ENCODE peak calls at places on chromosomes 5 and 9, in ten cellular contexts. One of them, this sample, is unnamed.

GRCh38 chr5:129382921-129383672 is 77.0 kb upstream of the ADAMTS19 start:
- DNase-seq in suprapubic skin: no peak
- DNase-seq in CD8-positive, alpha-beta T cell: no peak
- DNase-seq in BE2C: no peak
- DNase-seq in AG04450: no peak
- DNase-seq in thyroid gland: no peak
- DNase-seq in cardiac muscle cell: no peak
- DNase-seq in astrocyte of the spinal cord: no peak
- DNase-seq in coronary artery: no peak
- DNase-seq in AG04449: no peak
- DNase-seq in this sample: peak

GRCh38 chr9:79489241-79490000 is 82.3 kb upstream of the TLE4 start:
- DNase-seq in coronary artery: no peak
- DNase-seq in CD8-positive, alpha-beta T cell: no peak
- DNase-seq in thyroid gland: no peak
- DNase-seq in suprapubic skin: no peak
- DNase-seq in astrocyte of the spinal cord: peak
- DNase-seq in cardiac muscle cell: no peak
- DNase-seq in AG04449: peak
- DNase-seq in AG04450: no peak
- DNase-seq in BE2C: no peak
- DNase-seq in this sample: peak

GRCh38 chr9:37037137-37037743 is 3.2 kb upstream of the PAX5 start:
- DNase-seq in suprapubic skin: no peak
- DNase-seq in thyroid gland: no peak
- DNase-seq in BE2C: no peak
- DNase-seq in AG04450: no peak
- DNase-seq in astrocyte of the spinal cord: no peak
- DNase-seq in coronary artery: no peak
- DNase-seq in cardiac muscle cell: no peak
- DNase-seq in AG04449: no peak
- DNase-seq in CD8-positive, alpha-beta T cell: no peak
- DNase-seq in this sample: no peak

GRCh38 chr5:116479776-116480675 is 94.6 kb downstream of the SEMA6A start:
- DNase-seq in cardiac muscle cell: no peak
- DNase-seq in CD8-positive, alpha-beta T cell: no peak
- DNase-seq in thyroid gland: no peak
- DNase-seq in AG04449: no peak
- DNase-seq in astrocyte of the spinal cord: peak
- DNase-seq in AG04450: no peak
- DNase-seq in coronary artery: no peak
- DNase-seq in BE2C: no peak
- DNase-seq in suprapubic skin: no peak
- DNase-seq in this sample: no peak

GRCh38 chr5:150656191-150657132 is 4.6 kb upstream of the MYOZ3 start:
- DNase-seq in suprapubic skin: no peak
- DNase-seq in cardiac muscle cell: peak
- DNase-seq in coronary artery: no peak
- DNase-seq in BE2C: peak
- DNase-seq in astrocyte of the spinal cord: peak
- DNase-seq in CD8-positive, alpha-beta T cell: peak
- DNase-seq in AG04449: no peak
- DNase-seq in thyroid gland: peak
- DNase-seq in AG04450: no peak
- DNase-seq in this sample: peak

GRCh38 chr5:92554447-92555085 is 1026.5 kb downstream of the NR2F1-AS1 start:
- DNase-seq in CD8-positive, alpha-beta T cell: no peak
- DNase-seq in BE2C: no peak
- DNase-seq in thyroid gland: no peak
- DNase-seq in cardiac muscle cell: no peak
- DNase-seq in AG04449: no peak
- DNase-seq in astrocyte of the spinal cord: no peak
- DNase-seq in AG04450: no peak
- DNase-seq in suprapubic skin: no peak
- DNase-seq in coronary artery: no peak
- DNase-seq in this sample: no peak

GRCh38 chr5:27015758-27016157 is 22.6 kb downstream of the CDH9 start:
- DNase-seq in AG04450: no peak
- DNase-seq in AG04449: no peak
- DNase-seq in CD8-positive, alpha-beta T cell: no peak
- DNase-seq in thyroid gland: no peak
- DNase-seq in BE2C: no peak
- DNase-seq in suprapubic skin: no peak
- DNase-seq in astrocyte of the spinal cord: no peak
- DNase-seq in cardiac muscle cell: no peak
- DNase-seq in coronary artery: no peak
- DNase-seq in this sample: peak

GRCh38 chr9:87491488-87491887 is 6.2 kb upstream of the DAPK1 start:
- DNase-seq in CD8-positive, alpha-beta T cell: no peak
- DNase-seq in coronary artery: no peak
- DNase-seq in astrocyte of the spinal cord: no peak
- DNase-seq in BE2C: no peak
- DNase-seq in AG04449: no peak
- DNase-seq in AG04450: no peak
- DNase-seq in cardiac muscle cell: no peak
- DNase-seq in suprapubic skin: no peak
- DNase-seq in thyroid gland: no peak
- DNase-seq in this sample: no peak

GRCh38 chr5:31859096-31859495 is 220.2 kb downstream of the PDZD2 start:
- DNase-seq in cardiac muscle cell: no peak
- DNase-seq in BE2C: no peak
- DNase-seq in suprapubic skin: no peak
- DNase-seq in AG04450: no peak
- DNase-seq in astrocyte of the spinal cord: no peak
- DNase-seq in thyroid gland: no peak
- DNase-seq in CD8-positive, alpha-beta T cell: no peak
- DNase-seq in AG04449: no peak
- DNase-seq in coronary artery: no peak
- DNase-seq in this sample: no peak

GRCh38 chr9:90826326-90827020 is 24.9 kb downstream of the SYK start:
- DNase-seq in coronary artery: no peak
- DNase-seq in AG04450: no peak
- DNase-seq in AG04449: no peak
- DNase-seq in CD8-positive, alpha-beta T cell: no peak
- DNase-seq in thyroid gland: no peak
- DNase-seq in cardiac muscle cell: no peak
- DNase-seq in astrocyte of the spinal cord: no peak
- DNase-seq in BE2C: no peak
- DNase-seq in suprapubic skin: no peak
- DNase-seq in this sample: no peak

GRCh38 chr5:40844565-40844964 is 3.4 kb downstream of the CARD6 start:
- DNase-seq in suprapubic skin: no peak
- DNase-seq in CD8-positive, alpha-beta T cell: no peak
- DNase-seq in cardiac muscle cell: no peak
- DNase-seq in AG04450: no peak
- DNase-seq in AG04449: no peak
- DNase-seq in BE2C: no peak
- DNase-seq in astrocyte of the spinal cord: no peak
- DNase-seq in coronary artery: no peak
- DNase-seq in thyroid gland: no peak
- DNase-seq in this sample: no peak

GRCh38 chr5:40838076-40838475 is 3.1 kb upstream of the RPL37 start:
- DNase-seq in suprapubic skin: no peak
- DNase-seq in cardiac muscle cell: no peak
- DNase-seq in CD8-positive, alpha-beta T cell: no peak
- DNase-seq in BE2C: no peak
- DNase-seq in AG04450: no peak
- DNase-seq in astrocyte of the spinal cord: no peak
- DNase-seq in AG04449: no peak
- DNase-seq in thyroid gland: no peak
- DNase-seq in coronary artery: no peak
- DNase-seq in this sample: no peak

GRCh38 chr5:40846371-40846770 is 5.2 kb downstream of the CARD6 start:
- DNase-seq in suprapubic skin: no peak
- DNase-seq in BE2C: no peak
- DNase-seq in AG04450: no peak
- DNase-seq in thyroid gland: no peak
- DNase-seq in astrocyte of the spinal cord: no peak
- DNase-seq in coronary artery: no peak
- DNase-seq in CD8-positive, alpha-beta T cell: no peak
- DNase-seq in cardiac muscle cell: no peak
- DNase-seq in AG04449: no peak
- DNase-seq in this sample: no peak

GRCh38 chr5:40842351-40842750 is 1.2 kb downstream of the CARD6 start:
- DNase-seq in AG04450: peak
- DNase-seq in suprapubic skin: no peak
- DNase-seq in CD8-positive, alpha-beta T cell: no peak
- DNase-seq in astrocyte of the spinal cord: no peak
- DNase-seq in thyroid gland: no peak
- DNase-seq in AG04449: no peak
- DNase-seq in coronary artery: no peak
- DNase-seq in cardiac muscle cell: no peak
- DNase-seq in BE2C: no peak
- DNase-seq in this sample: peak

GRCh38 chr5:40841068-40841805 is at the start of gene CARD6:
- DNase-seq in BE2C: no peak
- DNase-seq in coronary artery: no peak
- DNase-seq in cardiac muscle cell: no peak
- DNase-seq in AG04450: no peak
- DNase-seq in astrocyte of the spinal cord: peak
- DNase-seq in CD8-positive, alpha-beta T cell: no peak
- DNase-seq in AG04449: no peak
- DNase-seq in thyroid gland: peak
- DNase-seq in suprapubic skin: no peak
- DNase-seq in this sample: peak
- H3K4me3 ChIP-seq in BE2C: no peak
- H3K4me3 ChIP-seq in coronary artery: peak
- H3K4me3 ChIP-seq in cardiac muscle cell: no peak
- H3K4me3 ChIP-seq in AG04450: peak
- H3K4me3 ChIP-seq in astrocyte of the spinal cord: peak
- H3K4me3 ChIP-seq in CD8-positive, alpha-beta T cell: peak
- H3K4me3 ChIP-seq in AG04449: no peak
- H3K4me3 ChIP-seq in thyroid gland: peak
- H3K4me3 ChIP-seq in suprapubic skin: peak
- H3K4me3 ChIP-seq in this sample: peak

DNA sequence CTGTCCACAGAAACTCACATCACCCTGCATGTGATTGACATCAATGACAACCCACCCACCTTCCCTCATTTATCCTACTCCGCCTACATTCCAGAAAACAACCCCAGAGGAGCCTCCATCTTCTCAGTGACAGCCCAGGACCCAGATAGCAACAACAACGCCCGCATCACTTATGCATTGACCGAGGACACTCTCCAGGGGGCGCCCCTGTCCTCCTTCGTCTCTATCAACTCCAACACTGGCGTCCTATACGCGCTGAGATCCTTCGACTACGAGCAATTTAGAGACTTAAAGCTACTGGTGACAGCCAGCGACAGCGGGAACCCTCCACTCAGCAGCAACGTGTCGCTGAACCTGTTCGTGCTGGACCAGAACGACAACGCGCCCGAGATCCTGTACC is 1.7 kb downstream of the PCDHGA3 start:
- DNase-seq in AG04450: no peak
- DNase-seq in thyroid gland: no peak
- DNase-seq in cardiac muscle cell: no peak
- DNase-seq in AG04449: no peak
- DNase-seq in CD8-positive, alpha-beta T cell: no peak
- DNase-seq in suprapubic skin: no peak
- DNase-seq in coronary artery: no peak
- DNase-seq in astrocyte of the spinal cord: no peak
- DNase-seq in BE2C: no peak
- DNase-seq in this sample: no peak
- TF ChIP-seq CTCF in AG04450: no peak
- TF ChIP-seq CTCF in thyroid gland: no peak
- TF ChIP-seq CTCF in cardiac muscle cell: no peak
- TF ChIP-seq CTCF in AG04449: no peak
- TF ChIP-seq CTCF in CD8-positive, alpha-beta T cell: no peak
- TF ChIP-seq CTCF in suprapubic skin: no peak
- TF ChIP-seq CTCF in coronary artery: no peak
- TF ChIP-seq CTCF in astrocyte of the spinal cord: no peak
- TF ChIP-seq CTCF in BE2C: no peak
- TF ChIP-seq CTCF in this sample: no peak

GRCh38 chr9:127336086-127336485 is 60.9 kb upstream of the SLC2A8 start:
- DNase-seq in thyroid gland: no peak
- DNase-seq in astrocyte of the spinal cord: no peak
- DNase-seq in suprapubic skin: no peak
- DNase-seq in cardiac muscle cell: no peak
- DNase-seq in coronary artery: no peak
- DNase-seq in BE2C: no peak
- DNase-seq in CD8-positive, alpha-beta T cell: no peak
- DNase-seq in AG04450: no peak
- DNase-seq in AG04449: no peak
- DNase-seq in this sample: no peak

GRCh38 chr9:127333326-127334064 is 63.5 kb upstream of the SLC2A8 start:
- DNase-seq in astrocyte of the spinal cord: no peak
- DNase-seq in suprapubic skin: no peak
- DNase-seq in cardiac muscle cell: no peak
- DNase-seq in coronary artery: no peak
- DNase-seq in BE2C: peak
- DNase-seq in AG04449: no peak
- DNase-seq in CD8-positive, alpha-beta T cell: no peak
- DNase-seq in thyroid gland: no peak
- DNase-seq in AG04450: no peak
- DNase-seq in this sample: no peak

DNA sequence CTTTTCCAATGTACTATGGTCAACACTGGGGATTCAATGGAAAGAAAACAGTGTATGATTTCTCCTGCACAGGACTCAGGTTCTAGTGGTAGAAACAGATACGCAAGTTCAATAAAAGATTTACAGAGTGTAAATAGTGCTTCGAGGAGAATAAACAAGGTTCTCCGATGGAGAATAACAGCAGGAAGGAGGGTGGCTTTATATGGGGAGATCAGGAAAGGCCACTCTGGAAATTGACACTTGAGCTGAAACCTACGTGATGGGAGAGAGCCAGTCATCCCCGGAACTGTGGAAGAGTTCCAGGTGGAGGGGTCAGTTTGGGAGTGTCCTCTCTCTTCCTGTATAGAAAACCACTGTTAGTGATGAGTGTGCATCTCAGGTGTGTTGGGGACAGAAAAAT is 65.9 kb downstream of the GARNL3 start:
- DNase-seq in coronary artery: no peak
- DNase-seq in astrocyte of the spinal cord: no peak
- DNase-seq in CD8-positive, alpha-beta T cell: no peak
- DNase-seq in AG04449: no peak
- DNase-seq in cardiac muscle cell: no peak
- DNase-seq in BE2C: no peak
- DNase-seq in AG04450: no peak
- DNase-seq in suprapubic skin: no peak
- DNase-seq in thyroid gland: no peak
- DNase-seq in this sample: no peak
- H3K4me3 ChIP-seq in coronary artery: no peak
- H3K4me3 ChIP-seq in astrocyte of the spinal cord: no peak
- H3K4me3 ChIP-seq in CD8-positive, alpha-beta T cell: no peak
- H3K4me3 ChIP-seq in AG04449: no peak
- H3K4me3 ChIP-seq in cardiac muscle cell: no peak
- H3K4me3 ChIP-seq in BE2C: no peak
- H3K4me3 ChIP-seq in AG04450: no peak
- H3K4me3 ChIP-seq in suprapubic skin: no peak
- H3K4me3 ChIP-seq in thyroid gland: no peak
- H3K4me3 ChIP-seq in this sample: no peak

GRCh38 chr9:116163293-116164055 is 9.9 kb downstream of the PAPPA start:
- DNase-seq in thyroid gland: peak
- DNase-seq in astrocyte of the spinal cord: no peak
- DNase-seq in BE2C: no peak
- DNase-seq in suprapubic skin: no peak
- DNase-seq in coronary artery: no peak
- DNase-seq in AG04449: no peak
- DNase-seq in AG04450: no peak
- DNase-seq in cardiac muscle cell: no peak
- DNase-seq in CD8-positive, alpha-beta T cell: no peak
- DNase-seq in this sample: no peak
- TF ChIP-seq CTCF in thyroid gland: peak
- TF ChIP-seq CTCF in astrocyte of the spinal cord: peak
- TF ChIP-seq CTCF in BE2C: peak
- TF ChIP-seq CTCF in suprapubic skin: no peak
- TF ChIP-seq CTCF in coronary artery: no peak
- TF ChIP-seq CTCF in AG04449: peak
- TF ChIP-seq CTCF in AG04450: peak
- TF ChIP-seq CTCF in cardiac muscle cell: peak
- TF ChIP-seq CTCF in CD8-positive, alpha-beta T cell: no peak
- TF ChIP-seq CTCF in this sample: peak

This sample was measured in epithelial cell of esophagus.